ENCODE peak calls at places on chromosome 1, in nine cellular contexts. One of them, this sample, is unnamed.

GRCh38 chr1:53431725-53432306 is 27.4 kb upstream of the DMRTB1 start:
- DNase-seq in ovary: no peak
- DNase-seq in IMR-90: no peak
- DNase-seq in stomach: no peak
- DNase-seq in prostate gland: no peak
- DNase-seq in body of pancreas: no peak
- DNase-seq in heart left ventricle: no peak
- DNase-seq in endothelial cell of umbilical vein: no peak
- DNase-seq in GM12892: no peak
- DNase-seq in this sample: no peak

GRCh38 chr1:17189632-17190525 is 15.0 kb upstream of the PADI1 start:
- DNase-seq in ovary: no peak
- DNase-seq in IMR-90: peak
- DNase-seq in stomach: peak
- DNase-seq in prostate gland: no peak
- DNase-seq in body of pancreas: no peak
- DNase-seq in heart left ventricle: no peak
- DNase-seq in endothelial cell of umbilical vein: no peak
- DNase-seq in GM12892: no peak
- DNase-seq in this sample: no peak

GRCh38 chr1:57986432-57986831 is 560.1 kb downstream of the OMA1 start:
- DNase-seq in ovary: no peak
- DNase-seq in IMR-90: no peak
- DNase-seq in stomach: no peak
- DNase-seq in prostate gland: no peak
- DNase-seq in body of pancreas: no peak
- DNase-seq in heart left ventricle: no peak
- DNase-seq in endothelial cell of umbilical vein: no peak
- DNase-seq in GM12892: no peak
- DNase-seq in this sample: no peak

GRCh38 chr1:115501476-115501875 is 140.3 kb upstream of the VANGL1 start:
- DNase-seq in ovary: no peak
- DNase-seq in IMR-90: peak
- DNase-seq in stomach: no peak
- DNase-seq in prostate gland: no peak
- DNase-seq in body of pancreas: no peak
- DNase-seq in heart left ventricle: no peak
- DNase-seq in endothelial cell of umbilical vein: no peak
- DNase-seq in GM12892: no peak
- DNase-seq in this sample: no peak

GRCh38 chr1:153881764-153882163 is 41.0 kb downstream of the GATAD2B start:
- DNase-seq in ovary: no peak
- DNase-seq in IMR-90: peak
- DNase-seq in stomach: no peak
- DNase-seq in prostate gland: no peak
- DNase-seq in body of pancreas: no peak
- DNase-seq in heart left ventricle: no peak
- DNase-seq in endothelial cell of umbilical vein: peak
- DNase-seq in GM12892: no peak
- DNase-seq in this sample: no peak

GRCh38 chr1:94619731-94620130 is 78.2 kb upstream of the F3 start:
- DNase-seq in ovary: no peak
- DNase-seq in IMR-90: no peak
- DNase-seq in stomach: no peak
- DNase-seq in prostate gland: no peak
- DNase-seq in body of pancreas: no peak
- DNase-seq in heart left ventricle: no peak
- DNase-seq in endothelial cell of umbilical vein: no peak
- DNase-seq in GM12892: no peak
- DNase-seq in this sample: no peak

GRCh38 chr1:198523183-198523942 is 17.1 kb downstream of the ATP6V1G3 start:
- DNase-seq in ovary: no peak
- DNase-seq in IMR-90: no peak
- DNase-seq in stomach: no peak
- DNase-seq in prostate gland: no peak
- DNase-seq in body of pancreas: no peak
- DNase-seq in heart left ventricle: no peak
- DNase-seq in endothelial cell of umbilical vein: no peak
- DNase-seq in GM12892: no peak
- DNase-seq in this sample: no peak

GRCh38 chr1:32828341-32828740 is 10.9 kb downstream of the S100PBP start:
- DNase-seq in ovary: no peak
- DNase-seq in IMR-90: peak
- DNase-seq in stomach: no peak
- DNase-seq in prostate gland: no peak
- DNase-seq in body of pancreas: no peak
- DNase-seq in heart left ventricle: no peak
- DNase-seq in endothelial cell of umbilical vein: peak
- DNase-seq in GM12892: no peak
- DNase-seq in this sample: no peak

DNA sequence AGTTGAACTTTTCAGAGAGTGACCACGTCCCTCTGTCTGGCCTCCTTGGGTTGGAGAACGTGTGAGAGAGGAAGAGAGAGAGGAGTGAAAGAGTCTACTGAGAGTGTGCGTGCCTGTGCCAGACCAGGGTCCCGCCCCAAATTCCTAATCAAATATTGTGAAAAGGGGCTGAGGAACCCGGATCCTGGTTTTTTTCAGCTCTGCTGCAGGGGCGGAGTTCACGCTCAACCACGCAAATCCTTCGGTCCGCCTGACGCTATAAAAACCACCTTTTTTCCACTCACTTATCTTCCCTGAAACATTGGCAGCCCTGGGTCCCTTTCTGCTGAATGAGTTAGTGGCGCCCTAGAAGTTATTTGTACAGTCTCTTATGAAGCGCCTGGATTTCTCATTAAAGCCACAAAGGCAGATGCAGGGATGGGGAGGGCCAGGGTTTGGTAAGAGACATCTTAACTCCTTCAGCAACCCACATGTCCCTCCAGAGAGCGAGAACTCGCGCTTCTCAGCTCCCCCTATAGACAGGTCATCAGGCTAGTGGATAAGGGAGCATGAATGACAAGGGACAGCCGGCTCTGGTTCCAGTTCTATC is at the start of gene FMOD:
- DNase-seq in ovary: peak
- DNase-seq in IMR-90: peak
- DNase-seq in stomach: peak
- DNase-seq in prostate gland: peak
- DNase-seq in body of pancreas: peak
- DNase-seq in heart left ventricle: peak
- DNase-seq in endothelial cell of umbilical vein: no peak
- DNase-seq in GM12892: no peak
- DNase-seq in this sample: no peak
- TF ChIP-seq POLR2A in ovary: peak
- TF ChIP-seq POLR2A in IMR-90: no peak
- TF ChIP-seq POLR2A in stomach: no peak
- TF ChIP-seq POLR2A in prostate gland: no peak
- TF ChIP-seq POLR2A in body of pancreas: peak
- TF ChIP-seq POLR2A in heart left ventricle: no peak
- TF ChIP-seq POLR2A in endothelial cell of umbilical vein: no peak
- TF ChIP-seq POLR2A in GM12892: no peak
- TF ChIP-seq POLR2A in this sample: peak

GRCh38 chr1:109369167-109369746 is 28.5 kb downstream of the SORT1 start:
- DNase-seq in ovary: no peak
- DNase-seq in IMR-90: peak
- DNase-seq in stomach: no peak
- DNase-seq in prostate gland: no peak
- DNase-seq in body of pancreas: no peak
- DNase-seq in heart left ventricle: no peak
- DNase-seq in endothelial cell of umbilical vein: no peak
- DNase-seq in GM12892: no peak
- DNase-seq in this sample: no peak

GRCh38 chr1:109373051-109373593 is 24.6 kb downstream of the SORT1 start:
- DNase-seq in ovary: no peak
- DNase-seq in IMR-90: no peak
- DNase-seq in stomach: no peak
- DNase-seq in prostate gland: no peak
- DNase-seq in body of pancreas: no peak
- DNase-seq in heart left ventricle: no peak
- DNase-seq in endothelial cell of umbilical vein: no peak
- DNase-seq in GM12892: no peak
- DNase-seq in this sample: no peak

GRCh38 chr1:109368464-109368863 is 29.3 kb downstream of the SORT1 start:
- DNase-seq in ovary: no peak
- DNase-seq in IMR-90: no peak
- DNase-seq in stomach: no peak
- DNase-seq in prostate gland: no peak
- DNase-seq in body of pancreas: no peak
- DNase-seq in heart left ventricle: no peak
- DNase-seq in endothelial cell of umbilical vein: no peak
- DNase-seq in GM12892: no peak
- DNase-seq in this sample: no peak

GRCh38 chr1:109370712-109371270 is 26.9 kb downstream of the SORT1 start:
- DNase-seq in ovary: no peak
- DNase-seq in IMR-90: peak
- DNase-seq in stomach: no peak
- DNase-seq in prostate gland: no peak
- DNase-seq in body of pancreas: no peak
- DNase-seq in heart left ventricle: no peak
- DNase-seq in endothelial cell of umbilical vein: no peak
- DNase-seq in GM12892: no peak
- DNase-seq in this sample: no peak

GRCh38 chr1:109371271-109371739 is 26.4 kb downstream of the SORT1 start:
- DNase-seq in ovary: no peak
- DNase-seq in IMR-90: peak
- DNase-seq in stomach: no peak
- DNase-seq in prostate gland: peak
- DNase-seq in body of pancreas: no peak
- DNase-seq in heart left ventricle: no peak
- DNase-seq in endothelial cell of umbilical vein: no peak
- DNase-seq in GM12892: no peak
- DNase-seq in this sample: no peak
- TF ChIP-seq POLR2A in ovary: no peak
- TF ChIP-seq POLR2A in IMR-90: no peak
- TF ChIP-seq POLR2A in stomach: no peak
- TF ChIP-seq POLR2A in prostate gland: no peak
- TF ChIP-seq POLR2A in body of pancreas: no peak
- TF ChIP-seq POLR2A in heart left ventricle: no peak
- TF ChIP-seq POLR2A in endothelial cell of umbilical vein: no peak
- TF ChIP-seq POLR2A in GM12892: no peak
- TF ChIP-seq POLR2A in this sample: no peak

GRCh38 chr1:156499194-156499702 is 1.3 kb downstream of the MEF2D start:
- DNase-seq in ovary: no peak
- DNase-seq in IMR-90: no peak
- DNase-seq in stomach: peak
- DNase-seq in prostate gland: no peak
- DNase-seq in body of pancreas: no peak
- DNase-seq in heart left ventricle: no peak
- DNase-seq in endothelial cell of umbilical vein: no peak
- DNase-seq in GM12892: no peak
- DNase-seq in this sample: peak

GRCh38 chr1:156500578-156500846 is at the start of gene MEF2D:
- DNase-seq in ovary: no peak
- DNase-seq in IMR-90: no peak
- DNase-seq in stomach: no peak
- DNase-seq in prostate gland: no peak
- DNase-seq in body of pancreas: no peak
- DNase-seq in heart left ventricle: no peak
- DNase-seq in endothelial cell of umbilical vein: no peak
- DNase-seq in GM12892: no peak
- DNase-seq in this sample: no peak

GRCh38 chr1:156498447-156499193 is 2.0 kb downstream of the MEF2D start:
- DNase-seq in ovary: no peak
- DNase-seq in IMR-90: peak
- DNase-seq in stomach: peak
- DNase-seq in prostate gland: no peak
- DNase-seq in body of pancreas: peak
- DNase-seq in heart left ventricle: peak
- DNase-seq in endothelial cell of umbilical vein: peak
- DNase-seq in GM12892: no peak
- DNase-seq in this sample: no peak

GRCh38 chr1:156500847-156501686 is 492 bp upstream of the MEF2D start:
- DNase-seq in ovary: peak
- DNase-seq in IMR-90: peak
- DNase-seq in stomach: peak
- DNase-seq in prostate gland: peak
- DNase-seq in body of pancreas: peak
- DNase-seq in heart left ventricle: peak
- DNase-seq in endothelial cell of umbilical vein: peak
- DNase-seq in GM12892: peak
- DNase-seq in this sample: peak

DNA sequence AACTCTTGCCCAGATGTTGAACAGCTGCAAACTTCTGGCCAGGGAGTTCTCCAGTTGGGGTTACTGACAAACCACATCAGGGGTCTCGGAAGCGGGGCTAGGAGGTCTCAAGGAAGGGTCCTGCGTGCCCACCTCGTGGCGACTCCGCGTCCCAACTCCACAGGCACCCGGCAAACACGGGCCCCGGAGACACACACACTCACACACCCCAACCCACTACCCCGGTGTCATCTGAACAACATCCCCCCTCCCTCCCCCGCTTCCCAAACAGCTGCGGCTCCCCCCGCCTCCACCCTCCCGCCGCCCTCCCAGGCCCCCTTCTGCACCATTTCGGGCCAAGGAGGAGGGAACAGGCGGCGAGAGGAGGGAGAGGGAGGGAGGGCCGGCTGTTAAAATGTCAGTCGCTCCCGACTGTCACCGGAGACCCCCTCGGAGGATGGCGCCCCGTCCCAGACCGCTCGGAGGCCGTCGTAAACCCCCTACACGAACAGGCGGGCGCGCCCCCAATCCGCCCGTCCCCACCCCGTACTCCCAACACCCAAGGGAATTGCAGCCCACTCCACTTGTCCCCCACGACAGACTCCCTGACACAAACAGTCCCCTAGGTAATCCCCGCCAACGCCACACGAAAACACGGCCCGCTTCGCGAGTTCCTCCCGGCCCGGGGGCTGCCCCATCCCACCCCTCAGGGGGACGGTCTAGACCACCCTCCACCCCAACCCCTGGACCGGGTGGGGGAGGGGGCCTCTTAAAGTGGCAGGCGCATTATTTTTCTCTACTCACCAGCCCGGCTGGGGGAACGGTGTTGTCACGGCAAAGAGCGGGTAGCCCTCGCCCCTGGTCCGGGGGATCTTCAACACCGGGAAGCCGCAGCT is 635 bp downstream of the MEF2D start:
- DNase-seq in ovary: peak
- DNase-seq in IMR-90: peak
- DNase-seq in stomach: no peak
- DNase-seq in prostate gland: no peak
- DNase-seq in body of pancreas: peak
- DNase-seq in heart left ventricle: peak
- DNase-seq in endothelial cell of umbilical vein: peak
- DNase-seq in GM12892: no peak
- DNase-seq in this sample: peak
- TF ChIP-seq POLR2A in ovary: no peak
- TF ChIP-seq POLR2A in IMR-90: no peak
- TF ChIP-seq POLR2A in stomach: no peak
- TF ChIP-seq POLR2A in prostate gland: no peak
- TF ChIP-seq POLR2A in body of pancreas: no peak
- TF ChIP-seq POLR2A in heart left ventricle: no peak
- TF ChIP-seq POLR2A in endothelial cell of umbilical vein: no peak
- TF ChIP-seq POLR2A in GM12892: no peak
- TF ChIP-seq POLR2A in this sample: no peak

DNA sequence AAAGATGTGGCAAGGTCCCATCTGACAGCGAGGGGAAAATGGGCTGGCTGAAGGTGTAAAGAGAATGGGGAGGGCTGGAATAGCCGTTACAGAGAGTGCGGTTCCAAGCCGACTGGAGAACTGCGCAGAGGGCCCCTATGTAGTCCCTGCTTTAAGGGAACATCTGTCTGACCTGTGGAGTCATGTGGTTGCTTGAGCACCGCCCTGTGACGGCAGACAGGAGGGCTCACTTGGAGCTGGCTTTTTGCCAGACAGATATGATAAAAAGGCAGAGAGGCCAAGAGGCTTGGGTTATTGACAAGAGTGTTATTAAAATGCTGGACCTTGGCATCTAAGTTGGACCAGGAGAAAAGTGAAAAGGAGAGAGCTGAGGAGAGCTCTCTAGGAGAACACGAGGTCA is 5.9 kb upstream of the PTPRF start:
- DNase-seq in ovary: no peak
- DNase-seq in IMR-90: no peak
- DNase-seq in stomach: no peak
- DNase-seq in prostate gland: no peak
- DNase-seq in body of pancreas: peak
- DNase-seq in heart left ventricle: no peak
- DNase-seq in endothelial cell of umbilical vein: no peak
- DNase-seq in GM12892: no peak
- DNase-seq in this sample: no peak
- TF ChIP-seq POLR2A in ovary: no peak
- TF ChIP-seq POLR2A in IMR-90: no peak
- TF ChIP-seq POLR2A in stomach: no peak
- TF ChIP-seq POLR2A in prostate gland: no peak
- TF ChIP-seq POLR2A in body of pancreas: no peak
- TF ChIP-seq POLR2A in heart left ventricle: no peak
- TF ChIP-seq POLR2A in endothelial cell of umbilical vein: no peak
- TF ChIP-seq POLR2A in GM12892: no peak
- TF ChIP-seq POLR2A in this sample: no peak